ENCODE peak calls at places on chromosome 15, in seven cellular contexts. Y is endothelial cell of umbilical vein, W is EL, Z is neural crest cell, C is A549, X is AG10803, D is ELR. F is an unnamed sample.

GRCh38 chr15:101407439-101407838 is 82.1 kb downstream of the PCSK6 start:
- DNase-seq in Y (no peak), W (no peak), Z (no peak), C (no peak), X (no peak), D (no peak), F (no peak)

GRCh38 chr15:46617507-46617906 is 982.7 kb downstream of the SQOR start:
- DNase-seq in Y (no peak), W (no peak), Z (no peak), C (no peak), X (no peak), D (no peak), F (no peak)

GRCh38 chr15:95799286-95800187 is 531.0 kb upstream of the NR2F2 start:
- DNase-seq in Y (peak), W (peak), Z (no peak), C (peak), X (peak), D (peak), F (peak)

GRCh38 chr15:70466305-70466704 is 297.1 kb downstream of the UACA start:
- DNase-seq in Y (no peak), W (no peak), Z (no peak), C (no peak), X (no peak), D (no peak), F (no peak)

GRCh38 chr15:58203537-58203936 is 65.4 kb downstream of the AQP9 start:
- DNase-seq in Y (peak), W (peak), Z (no peak), C (no peak), X (peak), D (peak), F (peak)

GRCh38 chr15:69893863-69894262 is 203.9 kb downstream of the TLE3 start:
- DNase-seq in Y (no peak), W (peak), Z (peak), C (no peak), X (peak), D (peak), F (peak)

GRCh38 chr15:96344120-96344705 is 13.7 kb downstream of the NR2F2 start:
- DNase-seq in Y (peak), W (peak), Z (no peak), C (no peak), X (no peak), D (no peak), F (no peak)

GRCh38 chr15:65888998-65889397 is 19.7 kb downstream of the RAB11A start:
- DNase-seq in Y (no peak), W (no peak), Z (no peak), C (no peak), X (no peak), D (no peak), F (no peak)

GRCh38 chr15:66780172-66780972 is 78.3 kb downstream of the SMAD6 start:
- DNase-seq in Y (no peak), W (peak), Z (no peak), C (peak), X (peak), D (peak), F (peak)

GRCh38 chr15:96331942-96332853 is 1.7 kb downstream of the NR2F2 start:
- DNase-seq in Y (peak), W (peak), Z (no peak), C (peak), X (peak), D (peak), F (peak)

GRCh38 chr15:40097968-40098476 is 10.7 kb downstream of the BMF start:
- DNase-seq in Y (peak), W (no peak), Z (no peak), C (no peak), X (peak), D (no peak), F (no peak)

GRCh38 chr15:97791824-97792792 is 168.4 kb upstream of the ARRDC4 start:
- DNase-seq in Y (no peak), W (no peak), Z (no peak), C (no peak), X (no peak), D (no peak), F (no peak)

GRCh38 chr15:91915576-91915975 is 62.1 kb downstream of the SLCO3A1 start:
- DNase-seq in Y (no peak), W (no peak), Z (no peak), C (no peak), X (no peak), D (no peak), F (no peak)

GRCh38 chr15:47384316-47384715 is 333.0 kb upstream of the SEMA6D start:
- DNase-seq in Y (peak), W (peak), Z (no peak), C (peak), X (peak), D (peak), F (peak)

F was measured in astrocyte.